ENCODE peak calls at places on chromosomes 7 and 10, in four cellular contexts. Y is suprapubic skin, Z is lower leg skin, E is erythroblast. R is an unnamed sample.

GRCh38 chr7:104011829-104012228 is 22.4 kb upstream of the RELN start:
- DNase-seq in Y (no peak), Z (no peak), E (no peak), R (no peak)

GRCh38 chr10:14009315-14010082 is 321.2 kb downstream of the FRMD4A start:
- DNase-seq in Y (no peak), Z (no peak), E (no peak), R (peak)

GRCh38 chr7:137870684-137871083 is 23.9 kb upstream of the DGKI start:
- DNase-seq in Y (no peak), Z (no peak), E (no peak), R (no peak)

GRCh38 chr10:14579405-14579804 is 195.3 kb downstream of the FAM107B start:
- DNase-seq in Y (no peak), Z (no peak), E (no peak), R (no peak)

GRCh38 chr10:121288864-121289659 is 309.2 kb downstream of the FGFR2 start:
- DNase-seq in Y (no peak), Z (no peak), E (no peak), R (no peak)

GRCh38 chr7:142516038-142516501 is 233.2 kb upstream of the PRSS1 start:
- DNase-seq in Y (no peak), Z (no peak), E (peak), R (peak)

GRCh38 chr7:66110861-66111260 is 3.8 kb upstream of the CRCP start:
- DNase-seq in Y (no peak), Z (no peak), E (no peak), R (peak)

GRCh38 chr7:135856356-135857144 is 107.9 kb upstream of the FAM180A start:
- DNase-seq in Y (no peak), Z (no peak), E (no peak), R (peak)

GRCh38 chr10:92502296-92502695 is 71.6 kb downstream of the IDE start:
- DNase-seq in Y (no peak), Z (no peak), E (no peak), R (no peak)

GRCh38 chr10:128063736-128064614 is 62.2 kb downstream of the MKI67 start:
- DNase-seq in Y (peak), Z (no peak), E (no peak), R (no peak)

GRCh38 chr7:156650042-156650441 is 9.5 kb downstream of the RNF32 start:
- DNase-seq in Y (no peak), Z (no peak), E (peak), R (no peak)

GRCh38 chr7:157485361-157485831 is 148.6 kb downstream of the DNAJB6 start:
- DNase-seq in Y (no peak), Z (no peak), E (no peak), R (no peak)

GRCh38 chr7:50119815-50120637 is 27.0 kb upstream of the ZPBP start:
- DNase-seq in Y (no peak), Z (no peak), E (peak), R (no peak)

GRCh38 chr7:111192614-111193053 is 101.7 kb downstream of the LRRN3 start:
- DNase-seq in Y (no peak), Z (no peak), E (no peak), R (no peak)

GRCh38 chr7:15751191-15751701 is 64.8 kb upstream of the MEOX2 start:
- DNase-seq in Y (no peak), Z (no peak), E (no peak), R (no peak)

GRCh38 chr10:43781480-43782361 is 133.0 kb upstream of the ZNF32 start:
- DNase-seq in Y (no peak), Z (no peak), E (no peak), R (no peak)

GRCh38 chr10:86289577-86289868 is 77.1 kb downstream of the GRID1 start:
- DNase-seq in Y (no peak), Z (no peak), E (no peak), R (no peak)

GRCh38 chr7:107494910-107495309 is 25.1 kb downstream of the GPR22 start:
- DNase-seq in Y (no peak), Z (no peak), E (peak), R (no peak)

GRCh38 chr10:53955091-53955490 is 845.9 kb downstream of the PCDH15 start:
- DNase-seq in Y (no peak), Z (no peak), E (no peak), R (no peak)

GRCh38 chr10:110141185-110141584 is 66.2 kb upstream of the MXI1 start:
- DNase-seq in Y (no peak), Z (no peak), E (no peak), R (no peak)

DNA sequence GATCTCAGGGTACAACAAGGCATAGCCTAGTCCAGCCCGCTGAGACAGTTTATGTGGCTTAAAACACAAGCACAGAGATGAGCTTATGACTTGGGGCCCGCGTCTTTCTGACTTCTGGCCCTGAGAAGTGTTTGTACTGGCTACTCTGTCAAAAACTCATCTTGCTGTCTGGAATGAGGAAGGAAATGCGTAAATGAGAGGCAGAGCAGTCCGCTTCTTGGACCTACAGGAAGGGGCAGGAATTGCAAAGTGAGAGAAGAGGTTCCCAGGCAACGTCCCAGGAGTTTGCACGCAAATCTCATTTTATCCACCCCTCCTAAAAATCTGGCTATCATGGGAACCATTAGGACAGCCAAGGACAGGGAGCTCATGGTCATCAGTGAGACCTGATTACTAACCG is 5.5 kb downstream of the ANXA11 start:
- DNase-seq in Y (peak), Z (peak), E (no peak), R (no peak)
- TF ChIP-seq POLR2A in Y (no peak), Z (no peak), E (no peak), R (no peak)

GRCh38 chr10:119742988-119743646 is 17.3 kb downstream of the INPP5F start:
- DNase-seq in Y (no peak), Z (no peak), E (no peak), R (no peak)
- TF ChIP-seq POLR2A in Y (no peak), Z (no peak), E (no peak), R (no peak)

DNA sequence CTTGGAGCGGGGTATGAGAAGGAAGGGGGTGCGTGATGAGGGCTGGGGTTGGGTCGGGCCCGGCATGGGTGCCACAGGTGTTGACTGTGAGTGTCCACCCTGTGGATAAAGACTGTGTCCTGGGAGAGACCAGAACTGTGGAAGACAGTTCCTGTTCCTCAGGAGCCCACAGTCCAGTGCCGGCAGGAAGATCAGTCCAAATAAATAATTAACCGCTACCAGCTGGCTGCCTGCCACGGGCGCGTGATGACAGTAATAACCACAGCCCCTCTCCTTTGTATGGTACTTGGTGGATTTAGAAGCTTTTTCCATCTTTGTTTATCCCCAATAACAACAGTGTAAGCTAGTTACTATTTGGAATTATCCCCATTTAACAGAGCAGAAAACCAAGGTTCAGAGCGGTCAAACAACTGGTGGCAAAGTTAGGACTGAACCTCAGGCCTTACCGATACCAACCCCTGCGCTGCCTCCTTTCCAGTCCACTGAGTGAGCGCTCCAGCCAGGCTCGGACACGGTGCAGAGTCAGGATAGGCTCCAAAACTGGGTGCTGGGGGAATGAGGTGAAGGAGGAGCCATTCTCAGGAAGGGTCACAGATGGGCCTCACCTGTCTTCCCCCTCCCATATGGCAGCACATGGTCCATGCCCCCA is 5.1 kb downstream of the ZMIZ1 start:
- DNase-seq in Y (no peak), Z (no peak), E (no peak), R (no peak)
- TF ChIP-seq POLR2A in Y (no peak), Z (no peak), E (no peak), R (no peak)

GRCh38 chr10:70145666-70146488 is 623 bp downstream of the TYSND1 start:
- DNase-seq in Y (peak), Z (peak), E (peak), R (peak)
- TF ChIP-seq POLR2A in Y (no peak), Z (no peak), E (no peak), R (no peak)

GRCh38 chr10:30043476-30044270 is 15.7 kb downstream of the JCAD start:
- DNase-seq in Y (no peak), Z (no peak), E (no peak), R (no peak)
- TF ChIP-seq POLR2A in Y (no peak), Z (no peak), E (no peak), R (no peak)

GRCh38 chr7:159020987-159021386 is 123.7 kb downstream of the VIPR2 start:
- DNase-seq in Y (peak), Z (no peak), E (peak), R (no peak)
- TF ChIP-seq POLR2A in Y (no peak), Z (no peak), E (no peak), R (no peak)

GRCh38 chr7:102396710-102397019 is 502 bp downstream of the PRKRIP1 start:
- DNase-seq in Y (no peak), Z (no peak), E (no peak), R (no peak)
- TF ChIP-seq POLR2A in Y (no peak), Z (no peak), E (peak), R (no peak)

GRCh38 chr10:79380918-79381775 is 33.9 kb downstream of the PPIF start:
- DNase-seq in Y (peak), Z (no peak), E (no peak), R (no peak)

GRCh38 chr10:79379512-79380124 is 32.3 kb downstream of the PPIF start:
- DNase-seq in Y (no peak), Z (no peak), E (no peak), R (no peak)

GRCh38 chr10:79381804-79382221 is 34.5 kb downstream of the PPIF start:
- DNase-seq in Y (peak), Z (no peak), E (no peak), R (peak)

GRCh38 chr10:79378647-79379511 is 31.6 kb downstream of the PPIF start:
- DNase-seq in Y (peak), Z (no peak), E (no peak), R (no peak)

DNA sequence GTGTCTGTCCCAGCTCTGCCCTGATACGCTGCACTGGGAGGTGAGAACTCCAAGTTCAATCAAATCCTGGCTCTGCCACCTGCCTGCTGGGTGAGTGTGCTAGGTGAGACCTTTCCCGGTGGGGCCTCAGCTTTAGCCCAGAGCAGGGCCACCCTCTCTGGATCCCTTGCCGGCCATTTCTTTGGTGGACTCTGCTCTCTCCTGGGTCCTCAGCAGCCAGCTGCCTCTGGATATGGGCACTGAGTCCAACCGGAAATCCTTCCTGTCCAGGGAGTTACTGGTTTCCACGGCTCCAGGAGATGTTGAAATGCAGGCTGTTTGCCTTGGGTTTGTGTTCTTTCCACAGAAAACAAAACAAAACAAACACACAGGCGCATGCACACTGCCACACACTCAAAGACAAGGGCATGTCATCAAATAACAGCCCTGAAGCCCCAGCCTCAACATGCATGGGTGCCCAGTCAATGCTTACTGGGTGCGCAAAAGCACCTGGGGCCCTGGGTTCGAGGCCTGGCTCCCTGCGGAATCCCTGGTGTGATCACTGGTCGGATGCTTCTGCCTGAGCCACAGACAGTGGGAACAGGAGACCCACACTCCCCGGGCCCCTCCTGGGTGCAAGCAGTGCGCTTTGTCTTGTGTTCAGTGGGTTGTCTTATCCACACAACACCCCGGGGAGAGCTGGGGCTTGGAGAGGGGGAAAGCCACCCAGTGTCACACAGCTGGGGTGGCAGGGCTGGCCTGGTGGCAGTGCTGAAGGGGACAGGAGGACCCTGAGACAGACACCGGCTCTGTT is 33.1 kb downstream of the PPIF start:
- DNase-seq in Y (no peak), Z (no peak), E (no peak), R (no peak)
- TF ChIP-seq POLR2A in Y (no peak), Z (no peak), E (no peak), R (no peak)

GRCh38 chr7:73732397-73732796 is 6.2 kb downstream of the ABHD11 start:
- DNase-seq in Y (no peak), Z (no peak), E (no peak), R (no peak)

GRCh38 chr7:73736885-73737284 is 1.7 kb downstream of the ABHD11 start:
- DNase-seq in Y (no peak), Z (no peak), E (no peak), R (no peak)

GRCh38 chr7:73737491-73738219 is 947 bp downstream of the ABHD11 start:
- DNase-seq in Y (no peak), Z (no peak), E (no peak), R (no peak)

GRCh38 chr7:73735526-73735905 is 3.1 kb downstream of the ABHD11 start:
- DNase-seq in Y (no peak), Z (no peak), E (no peak), R (no peak)

GRCh38 chr7:73734619-73735525 is 3.7 kb downstream of the ABHD11 start:
- DNase-seq in Y (peak), Z (no peak), E (peak), R (peak)
- TF ChIP-seq POLR2A in Y (no peak), Z (no peak), E (peak), R (peak)